ENCODE peak calls at places on chromosomes 6 and 20, in five cellular contexts. S is mesenchymal stem cell, G is neuronal stem cell, J is trophoblast cell, A is H1. H is an unnamed sample.

GRCh38 chr6:125314019-125314581 is 12.3 kb upstream of the HDDC2 start:
- DNase-seq in G (peak; percentile 45), J (peak; percentile 35), S (peak; percentile 70), A (no peak), H (peak; percentile 56)

GRCh38 chr20:4961746-4962145 is 39.6 kb downstream of the SLC23A2 start:
- DNase-seq in J (peak; percentile 81), S (peak; percentile 87), A (no peak), G (no peak), H (no peak)

GRCh38 chr6:37137881-37138568 is 31.9 kb upstream of the PIM1 start:
- DNase-seq in G (no peak), S (peak; percentile 91), A (peak; percentile 93), J (peak; percentile 55), H (peak; percentile 94)

GRCh38 chr6:64000873-64001497 is 365.4 kb downstream of the PHF3 start:
- DNase-seq in S (no peak), A (no peak), G (no peak), J (no peak), H (no peak)

GRCh38 chr6:36536873-36537547 is 10.3 kb downstream of the STK38 start:
- DNase-seq in A (no peak), J (no peak), S (no peak), G (no peak), H (no peak)

GRCh38 chr6:160306284-160306683 is 41.9 kb upstream of the SLC22A3 start:
- DNase-seq in G (no peak), S (no peak), J (no peak), A (no peak), H (no peak)

GRCh38 chr20:41275181-41275793 is 42.2 kb downstream of the ZHX3 start:
- DNase-seq in G (no peak), S (peak; percentile 23), J (no peak), A (no peak), H (no peak)

GRCh38 chr20:10672579-10673127 is 1.1 kb downstream of the JAG1 start:
- DNase-seq in G (no peak), S (peak; percentile 84), A (no peak), J (peak; percentile 56), H (no peak)

GRCh38 chr20:40663991-40664880 is 24.8 kb downstream of the MAFB start:
- DNase-seq in S (no peak), A (no peak), G (no peak), J (peak; percentile 87), H (peak; percentile 80)

GRCh38 chr6:33297956-33298772 is 578 bp downstream of the RGL2 start:
- DNase-seq in J (peak; percentile 96), S (peak; percentile 96), G (peak; percentile 79), A (no peak), H (peak; percentile 91)

GRCh38 chr6:142857609-142858195 is 87.3 kb downstream of the HIVEP2 start:
- DNase-seq in A (no peak), G (no peak), J (no peak), S (no peak), H (no peak)

GRCh38 chr6:54860132-54860531 is 13.6 kb downstream of the FAM83B start:
- DNase-seq in A (no peak), G (no peak), S (no peak), J (no peak), H (no peak)

GRCh38 chr6:158041370-158041769 is 59.7 kb downstream of the SYNJ2 start:
- DNase-seq in J (no peak), S (peak; percentile 42), A (no peak), G (no peak), H (no peak)

GRCh38 chr6:32154514-32155161 is 697 bp downstream of the PPT2 start:
- DNase-seq in J (peak; percentile 41), G (no peak), A (no peak), S (peak; percentile 84), H (peak; percentile 82)

GRCh38 chr6:83365931-83366330 is 64.9 kb downstream of the ME1 start:
- DNase-seq in G (no peak), S (no peak), A (no peak), J (no peak), H (no peak)

GRCh38 chr20:397432-398237 is 10.5 kb upstream of the RBCK1 start:
- DNase-seq in A (no peak), J (no peak), G (no peak), S (no peak), H (no peak)

GRCh38 chr6:125552819-125553218 is 196.6 kb upstream of the HEY2 start:
- DNase-seq in S (no peak), J (no peak), G (no peak), A (no peak), H (no peak)

GRCh38 chr20:60215786-60216730 is 257.8 kb downstream of the CDH26 start:
- DNase-seq in A (no peak), J (no peak), G (no peak), S (no peak), H (no peak)

GRCh38 chr6:46325561-46326525 is 155.1 kb upstream of the ENPP5 start:
- DNase-seq in A (no peak), J (no peak), G (no peak), S (peak; percentile 70), H (no peak)

GRCh38 chr6:33426590-33427563 is 7.0 kb downstream of the SYNGAP1 start:
- DNase-seq in G (no peak), A (no peak), J (no peak), S (peak; percentile 43), H (peak; percentile 33)

GRCh38 chr6:27553123-27553904 is 80.4 kb upstream of the ZNF184 start:
- DNase-seq in S (peak; percentile 51), A (peak; percentile 73), J (no peak), G (no peak), H (peak; percentile 81)

GRCh38 chr20:20712004-20712473 is 405 bp downstream of the RALGAPA2 start:
- DNase-seq in A (no peak), G (no peak), J (peak; percentile 16), S (no peak), H (no peak)

GRCh38 chr6:3356056-3356823 is 97.5 kb downstream of the PSMG4 start:
- DNase-seq in G (peak; percentile 78), J (peak; percentile 72), S (peak; percentile 71), A (peak; percentile 43), H (peak; percentile 93)

GRCh38 chr6:169913096-169913615 is 161.7 kb downstream of the ERMARD start:
- DNase-seq in S (no peak), J (no peak), G (no peak), A (no peak), H (no peak)

GRCh38 chr6:105005446-105005845 is 48.5 kb downstream of the LIN28B start:
- DNase-seq in G (no peak), S (no peak), J (no peak), A (no peak), H (no peak)

GRCh38 chr20:38878798-38879197 is 47.4 kb upstream of the FAM83D start:
- DNase-seq in J (peak; percentile 21), S (peak; percentile 28), A (no peak), G (peak; percentile 44), H (peak; percentile 61)

GRCh38 chr6:155364844-155365437 is 50.7 kb upstream of the TFB1M start:
- DNase-seq in A (no peak), S (no peak), G (no peak), J (no peak), H (no peak)

GRCh38 chr6:46062312-46062711 is 46.7 kb upstream of the CLIC5 start:
- DNase-seq in A (no peak), J (no peak), S (no peak), G (no peak), H (no peak)

GRCh38 chr20:20547221-20547875 is 165.1 kb downstream of the RALGAPA2 start:
- DNase-seq in J (no peak), G (no peak), A (no peak), S (peak; percentile 57), H (no peak)

GRCh38 chr6:139311826-139312225 is 20.0 kb upstream of the TXLNB start:
- DNase-seq in S (no peak), A (no peak), J (no peak), G (no peak), H (no peak)

GRCh38 chr20:23027721-23028120 is 7.4 kb upstream of the SSTR4 start:
- DNase-seq in J (no peak), S (no peak), A (no peak), G (no peak), H (no peak)

GRCh38 chr20:19961298-19961697 is 55.9 kb upstream of the NAA20 start:
- DNase-seq in G (no peak), S (no peak), A (no peak), J (no peak), H (no peak)

DNA sequence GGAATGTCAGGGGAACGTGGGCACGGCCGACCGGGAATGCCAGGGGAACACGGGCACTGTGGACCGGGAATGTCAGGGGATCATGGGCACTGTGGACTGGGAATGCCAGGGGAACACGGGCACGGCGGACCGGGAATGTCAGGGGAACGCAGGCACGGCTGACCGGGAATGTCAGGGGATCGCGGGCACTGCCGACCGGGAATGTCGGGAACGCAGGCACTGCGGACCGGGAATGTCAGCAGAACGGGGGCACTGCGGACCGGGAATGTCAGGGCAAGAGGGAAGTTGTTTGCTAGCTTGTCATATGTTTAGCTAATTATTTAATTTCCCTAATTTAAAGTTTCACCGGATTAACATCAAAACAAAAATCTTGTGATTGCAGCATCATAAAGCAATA is 37.4 kb upstream of the BHLHE23 start:
- DNase-seq in S (no peak), G (no peak), J (no peak), A (no peak), H (no peak)
- H2BK12ac ChIP-seq in S (no peak overlapping the region), G (no peak overlapping the region), J (no peak overlapping the region), A (no peak overlapping the region), H (no peak overlapping the region)

GRCh38 chr20:61801857-61802442 is 263.7 kb downstream of the TAF4 start:
- DNase-seq in S (no peak), G (no peak), A (no peak), J (no peak), H (no peak)

GRCh38 chr20:61803903-61804804 is 261.5 kb downstream of the TAF4 start:
- DNase-seq in J (no peak), S (no peak), G (no peak), A (no peak), H (no peak)

GRCh38 chr20:61801428-61801827 is 264.3 kb downstream of the TAF4 start:
- DNase-seq in G (no peak), S (no peak), J (no peak), A (no peak), H (no peak)

GRCh38 chr20:61803416-61803902 is 262.2 kb downstream of the TAF4 start:
- DNase-seq in S (peak; percentile 9), A (no peak), G (no peak), J (no peak), H (no peak)

DNA sequence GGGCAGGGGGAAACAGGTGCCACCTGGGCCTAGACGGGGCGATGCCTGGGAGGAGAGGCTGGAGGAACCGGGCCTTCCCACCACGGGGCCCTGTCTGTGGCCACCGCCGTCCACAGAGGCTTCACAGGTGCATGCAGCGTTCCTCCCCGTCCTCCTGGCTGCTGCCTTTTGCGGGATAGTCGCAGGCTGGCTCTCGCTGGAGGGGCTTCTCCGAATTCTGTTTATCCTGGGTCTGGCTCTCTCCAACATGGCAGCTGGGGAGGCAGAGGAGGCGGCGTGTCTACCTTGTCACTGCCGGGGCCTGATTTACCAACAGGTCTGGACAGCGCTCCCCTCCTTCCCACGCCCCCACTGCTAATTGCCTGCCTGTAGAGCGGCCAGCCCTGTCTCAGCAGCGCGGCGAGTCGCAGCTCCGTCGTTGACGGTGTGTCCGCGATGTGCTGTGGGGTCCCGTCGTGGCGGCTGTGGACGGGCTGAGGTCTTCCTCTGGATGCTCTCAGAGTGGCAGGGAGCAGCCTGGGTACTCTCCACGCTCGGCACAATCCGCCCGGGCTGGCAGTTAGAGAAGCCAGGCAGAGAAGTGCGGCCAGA is 262.9 kb downstream of the TAF4 start:
- DNase-seq in G (no peak), J (no peak), S (no peak), A (no peak), H (no peak)
- H2BK12ac ChIP-seq in G (peak overlapping the region; percentile 60), J (no peak overlapping the region), S (no peak overlapping the region), A (no peak overlapping the region), H (no peak overlapping the region)

GRCh38 chr20:48080583-48080982 is 295.3 kb upstream of the SULF2 start:
- DNase-seq in G (no peak), A (no peak), S (no peak), J (no peak), H (no peak)
- H2BK12ac ChIP-seq in G (no peak overlapping the region), A (no peak overlapping the region), S (no peak overlapping the region), J (no peak overlapping the region), H (no peak overlapping the region)

GRCh38 chr6:76703786-76704185 is 631.3 kb upstream of the IMPG1 start:
- DNase-seq in S (no peak), J (no peak), G (no peak), A (no peak), H (no peak)
- H2BK12ac ChIP-seq in S (no peak overlapping the region), J (no peak overlapping the region), G (no peak overlapping the region), A (no peak overlapping the region), H (no peak overlapping the region)